ENCODE peak calls at places on chromosome 22, in four cellular contexts. O is K562, D is HCT116, Z is heart left ventricle. T is an unnamed sample.
A peak's percentile ranks its signal among the peaks of the same experiment; 100 is the strongest.

GRCh38 chr22:28075260-28075981 is 156.4 kb upstream of the PITPNB start:
- DNase-seq in O (peak; percentile 36), D (no peak), Z (peak; percentile 60), T (peak; percentile 74)

GRCh38 chr22:42294034-42294985 is 23.9 kb upstream of the TCF20 start:
- DNase-seq in O (peak; percentile 50), D (no peak), Z (peak; percentile 64), T (peak; percentile 33)

GRCh38 chr22:46214616-46215015 is 35.5 kb downstream of the CDPF1 start:
- DNase-seq in O (no peak), D (no peak), Z (no peak), T (no peak)

GRCh38 chr22:48885919-48886305 is 941.8 kb downstream of the BRD1 start:
- DNase-seq in O (no peak), D (no peak), Z (no peak), T (no peak)

GRCh38 chr22:20761536-20761935 is 12.4 kb upstream of the SERPIND1 start:
- DNase-seq in O (no peak), D (no peak), Z (no peak), T (peak; percentile 57)

GRCh38 chr22:50483556-50483955 is 2.2 kb downstream of the ADM2 start:
- DNase-seq in O (no peak), D (no peak), Z (peak; percentile 24), T (no peak)

GRCh38 chr22:47144076-47144765 is 381.8 kb downstream of the TBC1D22A start:
- DNase-seq in O (no peak), D (no peak), Z (no peak), T (no peak)

GRCh38 chr22:35450824-35451541 is 51.0 kb downstream of the MCM5 start:
- DNase-seq in O (no peak), D (no peak), Z (no peak), T (no peak)

GRCh38 chr22:19504900-19505734 is 19.1 kb downstream of the CLDN5 start:
- DNase-seq in O (no peak), D (no peak), Z (no peak), T (no peak)

DNA sequence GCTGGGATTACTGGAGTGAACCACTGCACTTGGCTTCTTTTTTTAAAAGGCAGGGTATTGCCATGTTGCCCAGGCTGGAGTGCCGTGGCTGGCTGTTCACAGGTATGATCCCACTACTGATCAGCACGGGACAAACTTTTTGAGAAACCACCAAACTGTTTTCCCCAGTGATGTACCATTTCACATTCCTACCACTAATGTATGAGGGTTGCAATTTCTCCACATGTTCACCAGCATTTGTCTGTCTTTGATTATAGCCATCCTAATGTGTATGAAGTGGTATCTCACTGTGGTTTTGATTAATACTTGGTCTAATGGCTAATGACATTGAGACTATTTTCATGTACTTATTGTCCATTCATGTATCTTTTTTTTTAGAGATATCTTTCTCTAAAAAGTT is 41.5 kb upstream of the EP300 start:
- DNase-seq in O (no peak), D (no peak), Z (no peak), T (no peak)
- TF ChIP-seq CTCF in O (no peak), D (no peak), Z (no peak), T (peak; percentile 52)

DNA sequence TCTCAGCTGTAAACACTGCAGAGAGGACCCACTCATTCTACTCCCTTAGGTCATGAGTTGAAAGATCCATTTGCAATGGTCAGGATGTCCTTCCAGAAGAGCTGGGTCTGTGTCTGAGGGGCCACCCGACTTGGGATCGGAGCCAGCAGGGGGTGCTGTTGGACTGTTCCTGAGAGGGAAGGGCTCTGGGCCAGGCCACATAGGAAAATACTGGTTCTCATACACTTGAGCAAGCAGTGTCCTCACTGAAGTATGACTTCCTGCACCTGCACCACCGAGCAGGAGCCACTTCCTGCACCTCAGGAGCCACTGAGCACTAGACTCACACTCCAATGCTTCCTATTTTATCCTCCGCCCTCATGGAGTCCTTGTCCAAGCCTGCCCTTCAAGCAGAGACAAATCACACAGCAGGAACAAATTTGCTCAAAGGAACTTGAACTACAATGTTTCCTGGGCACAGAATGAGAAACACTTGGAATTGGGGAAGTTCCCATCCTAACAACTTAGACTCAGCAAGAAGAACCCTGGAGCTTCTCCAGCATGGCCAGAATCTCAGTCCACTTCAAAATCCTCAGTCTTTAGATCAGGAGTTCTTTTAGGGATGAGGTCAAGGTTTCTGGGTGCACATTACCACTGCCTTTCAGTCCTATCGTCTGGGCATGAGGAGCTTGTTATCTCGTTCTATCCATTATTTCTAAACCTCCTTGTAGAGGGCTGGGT is 36.6 kb upstream of the VPREB1 start:
- DNase-seq in O (peak; percentile 98), D (peak; percentile 69), Z (peak; percentile 61), T (peak; percentile 38)
- TF ChIP-seq CTCF in O (no peak), D (peak; percentile 68), Z (peak; percentile 56), T (peak; percentile 89)

DNA sequence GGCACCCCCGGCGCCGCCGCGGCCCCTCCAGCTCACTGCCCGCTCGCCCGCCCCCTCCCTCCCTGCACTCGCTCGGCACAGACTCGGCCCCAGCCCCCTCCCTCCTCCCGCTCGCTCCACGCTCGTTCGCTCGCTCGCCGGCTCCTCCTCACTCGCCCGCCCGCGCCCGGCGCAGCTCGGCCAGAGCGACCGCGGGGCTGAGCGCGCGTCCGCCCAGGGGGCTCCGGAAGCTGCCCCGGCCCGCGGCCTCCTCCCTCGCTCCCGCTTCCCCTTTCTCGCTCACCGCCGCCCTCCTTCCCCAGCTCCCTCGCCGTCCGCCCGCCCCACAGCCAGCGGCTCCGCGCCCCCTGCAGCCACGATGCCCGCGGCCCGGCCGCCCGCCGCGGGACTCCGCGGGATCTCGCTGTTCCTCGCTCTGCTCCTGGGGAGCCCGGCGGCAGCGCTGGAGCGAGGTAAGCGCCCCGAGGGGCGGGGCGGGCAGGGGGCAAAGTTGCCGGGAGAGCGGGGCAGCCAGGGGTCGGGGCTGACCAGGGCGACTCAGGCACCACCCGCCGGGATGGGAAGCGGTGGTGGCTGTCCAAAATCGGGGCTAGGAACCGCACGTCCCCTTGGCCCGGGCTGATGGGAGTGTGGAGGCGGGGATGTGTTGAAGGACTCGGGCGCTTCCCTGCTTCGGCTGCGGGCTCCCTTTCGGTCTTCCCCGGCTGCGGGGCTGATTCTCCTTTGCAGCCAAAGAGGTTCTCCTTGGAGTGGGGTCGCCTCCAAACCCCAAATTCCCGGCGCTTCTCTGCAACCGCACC is at the start of gene SEZ6L:
- DNase-seq in O (no peak), D (no peak), Z (peak; percentile 33), T (no peak)
- TF ChIP-seq CTCF in O (no peak), D (no peak), Z (no peak), T (no peak)

GRCh38 chr22:23533771-23534191 is 46.3 kb downstream of the IGLL1 start:
- DNase-seq in O (peak; percentile 74), D (no peak), Z (peak; percentile 23), T (no peak)

GRCh38 chr22:23532756-23533155 is 47.3 kb downstream of the IGLL1 start:
- DNase-seq in O (no peak), D (no peak), Z (peak; percentile 2), T (no peak)

GRCh38 chr22:23531966-23532735 is 47.9 kb downstream of the IGLL1 start:
- DNase-seq in O (no peak), D (no peak), Z (peak; percentile 12), T (no peak)

GRCh38 chr22:23534201-23534850 is 45.8 kb downstream of the IGLL1 start:
- DNase-seq in O (no peak), D (no peak), Z (peak; percentile 18), T (no peak)

GRCh38 chr22:23533328-23533762 is 46.7 kb downstream of the IGLL1 start:
- DNase-seq in O (peak; percentile 76), D (no peak), Z (peak; percentile 6), T (no peak)
- TF ChIP-seq CTCF in O (peak; percentile 54), D (no peak), Z (no peak), T (no peak)

GRCh38 chr22:37308385-37309200 is 26.3 kb downstream of the CYTH4 start:
- DNase-seq in O (no peak), D (no peak), Z (no peak), T (no peak)

GRCh38 chr22:37310815-37311595 is 28.7 kb downstream of the CYTH4 start:
- DNase-seq in O (no peak), D (no peak), Z (peak; percentile 51), T (no peak)

GRCh38 chr22:37309221-37310074 is 27.1 kb downstream of the CYTH4 start:
- DNase-seq in O (peak; percentile 33), D (no peak), Z (no peak), T (no peak)

GRCh38 chr22:37311761-37312312 is 29.5 kb downstream of the CYTH4 start:
- DNase-seq in O (no peak), D (no peak), Z (no peak), T (no peak)

GRCh38 chr22:37310075-37310606 is 27.8 kb downstream of the CYTH4 start:
- DNase-seq in O (peak; percentile 46), D (no peak), Z (no peak), T (no peak)
- TF ChIP-seq CTCF in O (no peak), D (no peak), Z (no peak), T (no peak)

GRCh38 chr22:43917523-43917922 is 6.1 kb upstream of the PNPLA3 start:
- DNase-seq in O (no peak), D (no peak), Z (no peak), T (no peak)
- TF ChIP-seq CTCF in O (no peak), D (no peak), Z (no peak), T (no peak)

T was measured in HFFc6.